ENCODE peak calls at places on chromosomes 12 and 14, in eight cellular contexts. N is stomach, T is lung, I is HAP-1, X is neuronal stem cell, L is A673, K is testis, U is pancreas. O is an unnamed sample. For H3K4me1, the result is how much of the 10 kb centered on the place peaks cover.

GRCh38 chr14:55746533-55746932 is 166.5 kb downstream of the KTN1 start:
- DNase-seq in K (no peak), T (no peak), X (no peak), I (no peak), L (no peak), U (no peak), N (no peak), O (no peak)

GRCh38 chr14:90578283-90578985 is 181.6 kb downstream of the CALM1 start:
- DNase-seq in X (no peak), I (no peak), T (no peak), L (no peak), K (no peak), N (no peak), U (no peak), O (no peak)

GRCh38 chr12:8554451-8555195 is 13.9 kb upstream of the CLEC4E start:
- DNase-seq in I (no peak), K (no peak), X (no peak), T (no peak), U (no peak), N (no peak), L (peak), O (no peak)

GRCh38 chr12:58703911-58704310 is 216.4 kb downstream of the LRIG3 start:
- DNase-seq in N (no peak), K (no peak), T (no peak), X (no peak), L (no peak), U (no peak), I (no peak), O (no peak)

GRCh38 chr14:64126548-64126947 is 167.6 kb downstream of the ESR2 start:
- DNase-seq in T (no peak), U (no peak), K (no peak), I (no peak), N (no peak), X (no peak), L (no peak), O (no peak)

GRCh38 chr12:40098406-40099145 is 7.3 kb downstream of the SLC2A13 start:
- DNase-seq in I (no peak), K (no peak), T (no peak), X (no peak), L (no peak), U (no peak), N (no peak), O (no peak)

GRCh38 chr12:3752096-3752709 is 706 bp downstream of the CRACR2A start:
- DNase-seq in N (peak), I (peak), L (no peak), X (no peak), T (peak), U (peak), K (peak), O (peak)

GRCh38 chr12:57240926-57241555 is 9.9 kb downstream of the STAC3 start:
- DNase-seq in K (no peak), U (no peak), L (no peak), N (no peak), T (no peak), I (peak), X (no peak), O (no peak)

GRCh38 chr14:79093542-79093941 is 923.4 kb downstream of the NRXN3 start:
- DNase-seq in K (no peak), L (no peak), X (no peak), N (no peak), T (no peak), I (no peak), U (no peak), O (no peak)

GRCh38 chr12:121773011-121773777 is 20.3 kb downstream of the RHOF start:
- DNase-seq in I (peak), T (peak), K (peak), U (peak), L (peak), X (no peak), N (peak), O (peak)

GRCh38 chr12:75571651-75572050 is 60.2 kb upstream of the KRR1 start:
- DNase-seq in K (no peak), I (no peak), U (no peak), X (no peak), T (no peak), L (no peak), N (no peak), O (no peak)

GRCh38 chr12:117188961-117189724 is 1.1 kb downstream of the FBXO21 start:
- DNase-seq in I (peak), U (no peak), K (peak), X (peak), N (no peak), T (no peak), L (peak), O (no peak)

GRCh38 chr14:76844223-76844622 is 18.0 kb downstream of the LRRC74A start:
- DNase-seq in K (peak), U (peak), N (peak), X (no peak), L (peak), T (peak), I (peak), O (no peak)

GRCh38 chr14:52314521-52315354 is 626 bp downstream of the PTGER2 start:
- DNase-seq in U (peak), L (peak), T (no peak), N (peak), K (peak), X (no peak), I (no peak), O (no peak)

GRCh38 chr12:51621155-51621922 is 30.3 kb downstream of the SCN8A start:
- DNase-seq in L (no peak), U (no peak), N (no peak), T (no peak), K (no peak), X (no peak), I (no peak), O (no peak)

GRCh38 chr12:64450711-64451486 is 1.0 kb upstream of the TBK1 start:
- DNase-seq in T (no peak), X (peak), I (peak), U (no peak), N (no peak), L (peak), K (peak), O (no peak)

GRCh38 chr12:104467346-104467837 is 10.6 kb downstream of the CHST11 start:
- DNase-seq in N (no peak), T (no peak), I (no peak), K (no peak), L (no peak), X (no peak), U (no peak), O (no peak)
- H3K4me1 ChIP-seq in N (half or more), T (under half), I (under half), K (under half), L (under half), X (under half), U (under half), O (under half)

GRCh38 chr14:80618751-80619329 is 322.7 kb downstream of the CEP128 start:
- DNase-seq in N (no peak), T (no peak), I (no peak), K (no peak), X (no peak), L (no peak), U (no peak), O (no peak)
- H3K4me3 ChIP-seq in N (no peak), T (no peak), I (no peak), K (no peak), X (no peak), L (no peak), U (no peak), O (no peak)

GRCh38 chr12:50112456-50113218 is 601 bp downstream of the COX14 start:
- DNase-seq in U (no peak), I (no peak), K (peak), T (peak), N (peak), L (no peak), X (no peak), O (peak)
- H3K4me1 ChIP-seq in U (under half), I (under half), K (under half), T (under half), N (half or more), L (under half), X (under half), O (under half)

DNA sequence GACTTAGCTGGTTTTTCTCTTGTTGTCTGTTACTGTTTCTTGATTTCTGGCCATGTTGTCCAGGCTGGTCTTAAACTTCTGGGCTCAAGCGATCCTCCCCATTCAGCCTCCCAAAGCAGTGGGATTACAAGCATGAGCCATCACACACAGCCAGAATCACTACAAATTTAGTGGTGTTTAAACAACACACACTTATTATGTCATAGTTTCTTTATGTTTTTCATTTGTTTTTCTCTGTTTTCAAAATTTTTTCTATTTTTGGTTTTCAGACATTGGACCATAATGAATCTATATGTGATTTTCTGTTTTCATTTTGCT is 10.0 kb downstream of the PSMA6 start:
- DNase-seq in N (no peak), T (no peak), L (no peak), I (no peak), K (no peak), U (no peak), X (no peak), O (no peak)
- H3K4me3 ChIP-seq in N (no peak), T (no peak), L (no peak), I (no peak), K (no peak), U (no peak), X (no peak), O (no peak)

GRCh38 chr14:100278702-100279101 is 27.5 kb downstream of the SLC25A29 start:
- DNase-seq in K (no peak), U (no peak), N (no peak), L (no peak), X (no peak), I (no peak), T (peak), O (peak)
- H3K4me1 ChIP-seq in K (under half), U (under half), N (half or more), L (under half), X (under half), I (under half), T (under half), O (under half)

O was measured in prostate gland.